ENCODE peak calls at places on chromosomes 13 and 19, in seven cellular contexts. Q, E, W, H, J, L and A are unnamed samples.

GRCh38 chr13:113877149-113877990 is 13.5 kb upstream of the GAS6 start:
- DNase-seq in Q (no peak), E (peak; percentile 8), W (no peak), H (no peak), J (no peak), L (no peak), A (no peak)

GRCh38 chr13:23618341-23618740 is 48.1 kb downstream of the TNFRSF19 start:
- DNase-seq in Q (no peak), E (no peak), W (no peak), H (no peak), J (no peak), L (no peak), A (peak; percentile 94)

GRCh38 chr19:16306728-16307402 is 17.8 kb upstream of the KLF2 start:
- DNase-seq in Q (no peak), E (no peak), W (no peak), H (no peak), J (no peak), L (no peak), A (no peak)

GRCh38 chr13:65555973-65556372 is 1674.2 kb downstream of the PCDH9 start:
- DNase-seq in Q (no peak), E (no peak), W (no peak), H (no peak), J (no peak), L (no peak), A (no peak)

GRCh38 chr13:43424386-43424785 is 362.4 kb downstream of the ENOX1 start:
- DNase-seq in Q (no peak), E (no peak), W (no peak), H (no peak), J (no peak), L (no peak), A (no peak)

GRCh38 chr13:105665284-105665683 is 870.2 kb downstream of the EFNB2 start:
- DNase-seq in Q (peak; percentile 60), E (no peak), W (no peak), H (no peak), J (no peak), L (no peak), A (peak; percentile 93)

GRCh38 chr19:33488826-33489225 is 32.8 kb downstream of the PEPD start:
- DNase-seq in Q (no peak), E (no peak), W (no peak), H (peak; percentile 43), J (peak; percentile 45), L (peak; percentile 65), A (no peak)

GRCh38 chr13:20198781-20199180 is 6.0 kb upstream of the GJB2 start:
- DNase-seq in Q (no peak), E (no peak), W (no peak), H (no peak), J (no peak), L (no peak), A (no peak)

DNA sequence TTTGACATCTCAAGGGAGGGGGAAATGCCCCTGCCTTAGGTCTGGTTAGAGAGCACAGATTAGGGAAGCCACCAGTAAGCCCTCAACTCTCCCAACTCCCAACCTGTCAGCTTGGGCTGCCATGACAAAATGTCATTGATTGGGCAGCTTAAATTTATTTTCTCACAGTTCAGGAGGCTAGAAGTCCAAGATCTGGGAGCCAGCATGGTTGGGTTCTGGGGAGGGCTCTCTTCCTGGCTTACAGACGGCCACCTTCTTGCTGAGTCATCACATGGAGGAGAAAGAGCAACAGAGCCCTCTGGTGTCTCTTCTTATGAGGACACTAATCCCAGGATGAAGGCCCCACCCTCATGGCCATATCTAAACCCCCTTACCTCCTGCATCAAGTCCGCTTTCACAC is 24.2 kb downstream of the C19orf12 start:
- DNase-seq in Q (peak; percentile 53), E (no peak), W (peak; percentile 37), H (no peak), J (no peak), L (peak; percentile 45), A (no peak)
- TF ChIP-seq CTCF in Q (peak; percentile 85), E (peak; percentile 18), W (peak; percentile 40), H (no peak), J (peak; percentile 43), L (peak; percentile 59), A (peak; percentile 81)

GRCh38 chr19:41355802-41356201 is 2.1 kb upstream of the TGFB1 start:
- DNase-seq in Q (no peak), E (no peak), W (no peak), H (no peak), J (no peak), L (peak; percentile 81), A (no peak)

GRCh38 chr19:41352609-41353465 is 885 bp downstream of the TGFB1 start:
- DNase-seq in Q (no peak), E (peak; percentile 54), W (peak; percentile 81), H (peak; percentile 70), J (peak; percentile 78), L (peak; percentile 97), A (peak; percentile 48)

GRCh38 chr19:41355035-41355434 is 1.3 kb upstream of the TGFB1 start:
- DNase-seq in Q (no peak), E (no peak), W (no peak), H (no peak), J (no peak), L (no peak), A (no peak)

GRCh38 chr19:41353466-41354342 is at the start of gene TGFB1:
- DNase-seq in Q (peak; percentile 39), E (peak; percentile 75), W (peak; percentile 85), H (peak; percentile 84), J (peak; percentile 91), L (peak; percentile 99), A (peak; percentile 64)

DNA sequence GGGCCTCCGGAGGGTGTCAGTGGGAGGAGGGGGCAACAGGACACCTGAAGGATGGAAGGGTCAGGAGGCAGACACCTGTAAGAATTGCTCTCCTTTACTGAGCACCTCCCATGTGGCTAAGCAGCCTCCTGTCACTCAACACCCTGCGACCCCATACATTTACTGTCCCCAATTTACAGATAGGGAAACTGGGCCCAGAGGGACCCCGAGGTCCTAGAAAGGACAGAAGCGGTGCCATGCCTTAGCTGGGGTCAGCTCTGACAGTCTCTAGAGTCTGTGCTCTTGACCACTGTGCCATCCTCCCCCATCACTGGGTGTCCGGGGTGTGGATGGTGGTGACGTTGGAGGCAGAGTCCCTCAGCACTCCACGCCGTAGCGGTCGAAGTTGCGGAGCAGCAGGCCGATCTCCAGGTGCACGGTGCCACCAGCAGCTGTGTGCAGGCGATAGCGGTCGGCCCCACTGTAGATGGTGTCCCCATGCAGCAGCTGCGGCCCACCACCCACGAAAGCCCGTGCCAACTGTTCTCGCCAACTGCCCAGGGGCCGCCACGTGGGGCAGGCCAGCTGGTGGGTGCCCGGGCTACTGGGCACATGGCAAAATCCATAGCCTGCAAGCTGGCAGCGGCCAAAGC is 737 bp upstream of the TGFB1 start:
- DNase-seq in Q (no peak), E (no peak), W (no peak), H (no peak), J (no peak), L (peak; percentile 88), A (no peak)
- H3K27ac ChIP-seq in Q (no peak overlapping the region), E (no peak overlapping the region), W (no peak overlapping the region), H (peak overlapping the region; percentile 92), J (peak overlapping the region; percentile 91), L (peak overlapping the region; percentile 95), A (no peak overlapping the region)

GRCh38 chr13:40615619-40616018 is 50.8 kb downstream of the FOXO1 start:
- DNase-seq in Q (no peak), E (no peak), W (no peak), H (no peak), J (no peak), L (no peak), A (no peak)

GRCh38 chr13:40619479-40619814 is 47.0 kb downstream of the FOXO1 start:
- DNase-seq in Q (no peak), E (no peak), W (no peak), H (no peak), J (no peak), L (no peak), A (no peak)

GRCh38 chr13:40617801-40618356 is 48.6 kb downstream of the FOXO1 start:
- DNase-seq in Q (no peak), E (no peak), W (no peak), H (no peak), J (no peak), L (no peak), A (peak; percentile 56)

GRCh38 chr13:40622246-40622645 is 44.2 kb downstream of the FOXO1 start:
- DNase-seq in Q (peak; percentile 45), E (no peak), W (no peak), H (no peak), J (no peak), L (no peak), A (no peak)

GRCh38 chr13:40618581-40619478 is 47.6 kb downstream of the FOXO1 start:
- DNase-seq in Q (no peak), E (no peak), W (no peak), H (no peak), J (no peak), L (no peak), A (no peak)
- H3K4me1 ChIP-seq in Q (peaks cover 22% of the 10 kb centered on the region), E (peaks cover 68% of the 10 kb centered on the region), W (peaks cover 15% of the 10 kb centered on the region), H (no peaks in the 10 kb centered on the region), J (peaks cover 3% of the 10 kb centered on the region), L (peaks cover 75% of the 10 kb centered on the region), A (peaks cover 8% of the 10 kb centered on the region)

DNA sequence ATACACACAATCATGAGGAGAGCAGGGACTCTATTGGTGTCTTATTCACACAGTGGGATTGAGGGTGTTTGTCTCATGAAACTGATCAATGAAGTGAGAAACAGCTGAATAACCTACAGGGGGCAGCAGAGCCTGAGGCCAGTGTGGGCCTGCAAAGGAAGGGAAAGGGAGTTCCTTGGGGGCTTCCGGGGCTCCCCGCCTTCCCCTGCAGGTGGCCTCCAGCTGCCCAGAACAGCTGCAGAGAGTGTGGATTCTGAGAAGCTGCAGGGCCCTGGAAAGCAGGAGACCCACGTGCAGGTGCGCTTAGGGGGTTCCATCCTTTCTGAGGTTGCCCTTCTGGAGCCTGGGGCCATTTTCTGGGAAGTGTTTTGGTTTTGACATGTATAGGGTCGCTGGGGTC is 20.1 kb downstream of the ZNF763 start:
- DNase-seq in Q (no peak), E (no peak), W (peak; percentile 68), H (no peak), J (no peak), L (no peak), A (no peak)
- TF ChIP-seq CTCF in Q (no peak), E (no peak), W (peak; percentile 56), H (no peak), J (no peak), L (no peak), A (peak; percentile 13)

GRCh38 chr13:97238432-97238831 is 16.3 kb downstream of the MBNL2 start:
- DNase-seq in Q (no peak), E (no peak), W (no peak), H (no peak), J (no peak), L (no peak), A (no peak)
- H3K27ac ChIP-seq in Q (no peak overlapping the region), E (no peak overlapping the region), W (no peak overlapping the region), H (peak overlapping the region; percentile 9), J (no peak overlapping the region), L (no peak overlapping the region), A (no peak overlapping the region)

DNA sequence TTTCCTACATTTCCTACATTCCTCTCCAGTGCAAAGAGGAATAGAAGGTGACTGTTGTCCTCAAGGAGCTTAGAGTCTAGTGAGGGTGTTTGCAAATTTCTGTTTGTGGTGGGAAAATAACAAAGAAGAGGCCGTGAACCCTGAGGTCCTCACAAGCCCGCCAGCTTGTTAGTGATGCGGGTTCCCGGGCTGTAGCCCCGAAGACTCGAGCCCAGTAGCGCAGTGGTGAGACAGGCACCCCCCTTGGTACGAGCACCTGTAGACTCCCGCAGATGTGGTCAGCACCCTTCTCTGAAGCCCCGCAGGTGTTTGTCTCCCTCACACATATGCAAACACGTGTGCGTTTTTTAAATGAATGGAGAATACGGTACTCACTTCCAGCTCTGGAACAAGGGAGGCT is 26.5 kb upstream of the SPACA7 start:
- DNase-seq in Q (no peak), E (no peak), W (no peak), H (no peak), J (no peak), L (peak; percentile 56), A (no peak)
- H3K4me1 ChIP-seq in Q (no peaks in the 10 kb centered on the region), E (no peaks in the 10 kb centered on the region), W (peaks cover 73% of the 10 kb centered on the region), H (no peaks in the 10 kb centered on the region), J (no peaks in the 10 kb centered on the region), L (no peaks in the 10 kb centered on the region), A (no peaks in the 10 kb centered on the region)

GRCh38 chr13:32639502-32640105 is 53.4 kb downstream of the PDS5B start:
- DNase-seq in Q (no peak), E (peak; percentile 54), W (peak; percentile 59), H (no peak), J (no peak), L (no peak), A (no peak)
- TF ChIP-seq CTCF in Q (peak; percentile 65), E (peak; percentile 65), W (peak; percentile 94), H (peak; percentile 55), J (peak; percentile 84), L (peak; percentile 83), A (peak; percentile 81)